ENCODE peak calls at places on chromosomes 1 and 21, in five cellular contexts. One of them, this sample, is unnamed. For H3K4me1, the result is how much of the 10 kb centered on the place peaks cover.

GRCh38 chr1:24641646-24642151 is 1.4 kb upstream of the SRRM1 start:
- DNase-seq in tibial nerve: no peak
- DNase-seq in cardiac muscle cell: no peak
- DNase-seq in adrenal gland: peak
- DNase-seq in uterus: peak
- DNase-seq in this sample: peak

GRCh38 chr1:195005338-195005737 is 1602.9 kb downstream of the KCNT2 start:
- DNase-seq in tibial nerve: no peak
- DNase-seq in cardiac muscle cell: no peak
- DNase-seq in uterus: no peak
- DNase-seq in adrenal gland: no peak
- DNase-seq in this sample: no peak

GRCh38 chr21:36744560-36745231 is 45.8 kb downstream of the SIM2 start:
- DNase-seq in cardiac muscle cell: no peak
- DNase-seq in uterus: no peak
- DNase-seq in adrenal gland: peak
- DNase-seq in tibial nerve: no peak
- DNase-seq in this sample: peak

GRCh38 chr21:28550057-28550825 is 442.4 kb downstream of the LTN1 start:
- DNase-seq in adrenal gland: no peak
- DNase-seq in uterus: no peak
- DNase-seq in cardiac muscle cell: no peak
- DNase-seq in tibial nerve: no peak
- DNase-seq in this sample: no peak

GRCh38 chr1:43296207-43296606 is 4.6 kb upstream of the TIE1 start:
- DNase-seq in tibial nerve: no peak
- DNase-seq in uterus: no peak
- DNase-seq in cardiac muscle cell: no peak
- DNase-seq in adrenal gland: no peak
- DNase-seq in this sample: no peak

GRCh38 chr1:40174788-40175187 is 13.6 kb downstream of the RLF start:
- DNase-seq in cardiac muscle cell: no peak
- DNase-seq in uterus: no peak
- DNase-seq in tibial nerve: no peak
- DNase-seq in adrenal gland: no peak
- DNase-seq in this sample: no peak

GRCh38 chr1:181676269-181676668 is 193.0 kb downstream of the CACNA1E start:
- DNase-seq in cardiac muscle cell: peak
- DNase-seq in tibial nerve: no peak
- DNase-seq in adrenal gland: no peak
- DNase-seq in uterus: no peak
- DNase-seq in this sample: peak

GRCh38 chr1:240445369-240445768 is 166.6 kb downstream of the GREM2 start:
- DNase-seq in cardiac muscle cell: no peak
- DNase-seq in uterus: no peak
- DNase-seq in adrenal gland: no peak
- DNase-seq in tibial nerve: no peak
- DNase-seq in this sample: no peak

GRCh38 chr1:248686815-248687214 is 15.8 kb downstream of the OR14I1 start:
- DNase-seq in adrenal gland: no peak
- DNase-seq in tibial nerve: no peak
- DNase-seq in uterus: no peak
- DNase-seq in cardiac muscle cell: no peak
- DNase-seq in this sample: peak

GRCh38 chr1:201377611-201378092 is at the start of gene TNNT2:
- DNase-seq in adrenal gland: no peak
- DNase-seq in cardiac muscle cell: peak
- DNase-seq in tibial nerve: no peak
- DNase-seq in uterus: no peak
- DNase-seq in this sample: peak

GRCh38 chr1:160077496-160077895 is 3.8 kb upstream of the KCNJ9 start:
- DNase-seq in adrenal gland: no peak
- DNase-seq in cardiac muscle cell: no peak
- DNase-seq in uterus: no peak
- DNase-seq in tibial nerve: no peak
- DNase-seq in this sample: no peak

GRCh38 chr1:7960165-7960564 is 1.3 kb upstream of the PARK7 start:
- DNase-seq in uterus: no peak
- DNase-seq in adrenal gland: no peak
- DNase-seq in cardiac muscle cell: no peak
- DNase-seq in tibial nerve: no peak
- DNase-seq in this sample: no peak
- H3K4me3 ChIP-seq in uterus: no peak
- H3K4me3 ChIP-seq in adrenal gland: no peak
- H3K4me3 ChIP-seq in cardiac muscle cell: peak
- H3K4me3 ChIP-seq in tibial nerve: no peak
- H3K4me3 ChIP-seq in this sample: no peak

GRCh38 chr1:84363622-84364021 is 34.7 kb upstream of the DNASE2B start:
- DNase-seq in cardiac muscle cell: no peak
- DNase-seq in adrenal gland: no peak
- DNase-seq in tibial nerve: no peak
- DNase-seq in uterus: no peak
- DNase-seq in this sample: no peak
- H3K4me1 ChIP-seq in cardiac muscle cell: under half
- H3K4me1 ChIP-seq in adrenal gland: under half
- H3K4me1 ChIP-seq in tibial nerve: under half
- H3K4me1 ChIP-seq in uterus: under half
- H3K4me1 ChIP-seq in this sample: under half

GRCh38 chr1:156001021-156001681 is 19.6 kb downstream of the SSR2 start:
- DNase-seq in cardiac muscle cell: no peak
- DNase-seq in uterus: no peak
- DNase-seq in tibial nerve: no peak
- DNase-seq in adrenal gland: no peak
- DNase-seq in this sample: no peak
- H3K27ac ChIP-seq in cardiac muscle cell: peak
- H3K27ac ChIP-seq in uterus: no peak
- H3K27ac ChIP-seq in tibial nerve: peak
- H3K27ac ChIP-seq in adrenal gland: no peak
- H3K27ac ChIP-seq in this sample: no peak

DNA sequence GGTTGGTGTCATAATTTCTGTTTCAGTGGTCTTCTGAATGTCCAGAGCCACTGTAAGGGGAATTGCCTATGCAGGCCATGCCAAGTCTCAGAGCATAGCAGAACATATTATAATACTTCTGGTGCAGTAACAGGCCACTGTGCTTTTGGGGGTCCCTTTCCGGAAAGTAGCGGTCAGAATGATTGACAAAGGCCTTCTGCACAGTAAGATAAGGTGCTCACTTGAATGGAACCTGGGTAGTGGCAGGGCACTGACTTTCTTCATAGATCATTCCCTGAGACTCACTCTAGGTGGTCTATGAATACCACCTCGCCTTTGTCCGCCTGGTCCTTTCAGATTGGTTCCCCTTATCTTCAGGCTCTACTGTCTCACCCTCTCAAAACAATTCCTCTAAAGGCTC is 28.9 kb downstream of the RWDD3 start:
- DNase-seq in tibial nerve: no peak
- DNase-seq in uterus: no peak
- DNase-seq in adrenal gland: no peak
- DNase-seq in cardiac muscle cell: no peak
- DNase-seq in this sample: no peak
- H3K4me3 ChIP-seq in tibial nerve: no peak
- H3K4me3 ChIP-seq in uterus: no peak
- H3K4me3 ChIP-seq in adrenal gland: no peak
- H3K4me3 ChIP-seq in cardiac muscle cell: no peak
- H3K4me3 ChIP-seq in this sample: no peak

GRCh38 chr1:226656601-226657277 is 82.3 kb downstream of the ITPKB start:
- DNase-seq in uterus: no peak
- DNase-seq in cardiac muscle cell: no peak
- DNase-seq in adrenal gland: no peak
- DNase-seq in tibial nerve: no peak
- DNase-seq in this sample: peak
- H3K4me1 ChIP-seq in uterus: under half
- H3K4me1 ChIP-seq in cardiac muscle cell: half or more
- H3K4me1 ChIP-seq in adrenal gland: under half
- H3K4me1 ChIP-seq in tibial nerve: under half
- H3K4me1 ChIP-seq in this sample: half or more

GRCh38 chr1:53336146-53336545 is 8.3 kb upstream of the LRP8 start:
- DNase-seq in cardiac muscle cell: no peak
- DNase-seq in uterus: no peak
- DNase-seq in tibial nerve: no peak
- DNase-seq in adrenal gland: no peak
- DNase-seq in this sample: peak
- H3K27ac ChIP-seq in cardiac muscle cell: no peak
- H3K27ac ChIP-seq in uterus: no peak
- H3K27ac ChIP-seq in tibial nerve: no peak
- H3K27ac ChIP-seq in adrenal gland: no peak
- H3K27ac ChIP-seq in this sample: no peak

GRCh38 chr21:16792155-16792554 is 720.7 kb upstream of the CXADR start:
- DNase-seq in adrenal gland: no peak
- DNase-seq in cardiac muscle cell: no peak
- DNase-seq in tibial nerve: no peak
- DNase-seq in uterus: no peak
- DNase-seq in this sample: no peak
- H3K4me3 ChIP-seq in adrenal gland: no peak
- H3K4me3 ChIP-seq in cardiac muscle cell: no peak
- H3K4me3 ChIP-seq in tibial nerve: no peak
- H3K4me3 ChIP-seq in uterus: no peak
- H3K4me3 ChIP-seq in this sample: no peak